ENCODE peak calls at places on chromosomes 4 and X, in five cellular contexts. G is HCT116; T is stomach; Y is CD8-positive, alpha-beta T cell; U is endothelial cell of umbilical vein. K is an unnamed sample.
A peak's percentile ranks its signal among the peaks of the same experiment; 100 is the strongest.

GRCh38 chr4:155666701-155667537 is at the start of gene GUCY1A1:
- DNase-seq in G (no peak), T (peak; percentile 26), Y (peak; percentile 0), U (peak; percentile 61), K (no peak)

GRCh38 chr4:159705334-159705733 is 602.5 kb downstream of the RAPGEF2 start:
- DNase-seq in G (no peak), T (no peak), Y (no peak), U (no peak), K (no peak)

GRCh38 chrX:13716905-13717304 is 17.5 kb downstream of the TRAPPC2 start:
- DNase-seq in G (no peak), T (no peak), Y (no peak), U (no peak), K (no peak)

GRCh38 chr4:182143086-182143821 is 99.9 kb upstream of the TENM3 start:
- DNase-seq in G (no peak), T (no peak), Y (no peak), U (no peak), K (no peak)

GRCh38 chr4:151407466-151408379 is 1.3 kb upstream of the FHIP1A start:
- DNase-seq in G (no peak), T (peak; percentile 58), Y (no peak), U (no peak), K (no peak)

GRCh38 chrX:54481751-54482150 is 14.3 kb downstream of the FGD1 start:
- DNase-seq in G (no peak), T (no peak), Y (no peak), U (no peak), K (no peak)

GRCh38 chr4:148094149-148094548 is 348.1 kb downstream of the NR3C2 start:
- DNase-seq in G (no peak), T (no peak), Y (no peak), U (no peak), K (no peak)

GRCh38 chr4:5827108-5828004 is 65.5 kb downstream of the CRMP1 start:
- DNase-seq in G (no peak), T (no peak), Y (no peak), U (peak; percentile 42), K (no peak)

GRCh38 chr4:11418610-11419009 is 10.1 kb downstream of the HS3ST1 start:
- DNase-seq in G (no peak), T (no peak), Y (no peak), U (peak; percentile 21), K (no peak)

GRCh38 chr4:7867191-7867590 is 72.5 kb downstream of the AFAP1 start:
- DNase-seq in G (no peak), T (no peak), Y (no peak), U (no peak), K (no peak)

GRCh38 chr4:147078875-147079658 is 133.4 kb upstream of the TTC29 start:
- DNase-seq in G (no peak), T (no peak), Y (no peak), U (peak; percentile 53), K (no peak)

GRCh38 chr4:7186516-7187296 is 5.6 kb upstream of the SORCS2 start:
- DNase-seq in G (no peak), T (no peak), Y (no peak), U (no peak), K (no peak)

GRCh38 chr4:102823464-102823863 is 3.9 kb downstream of the UBE2D3 start:
- DNase-seq in G (no peak), T (no peak), Y (no peak), U (no peak), K (no peak)

GRCh38 chr4:102825261-102826071 is 1.9 kb downstream of the UBE2D3 start:
- DNase-seq in G (peak; percentile 53), T (no peak), Y (no peak), U (peak; percentile 70), K (peak; percentile 74)

GRCh38 chr4:102824398-102824797 is 3.0 kb downstream of the UBE2D3 start:
- DNase-seq in G (no peak), T (no peak), Y (no peak), U (no peak), K (no peak)

GRCh38 chr4:102826105-102826889 is 1.1 kb downstream of the UBE2D3 start:
- DNase-seq in G (no peak), T (no peak), Y (no peak), U (no peak), K (no peak)

DNA sequence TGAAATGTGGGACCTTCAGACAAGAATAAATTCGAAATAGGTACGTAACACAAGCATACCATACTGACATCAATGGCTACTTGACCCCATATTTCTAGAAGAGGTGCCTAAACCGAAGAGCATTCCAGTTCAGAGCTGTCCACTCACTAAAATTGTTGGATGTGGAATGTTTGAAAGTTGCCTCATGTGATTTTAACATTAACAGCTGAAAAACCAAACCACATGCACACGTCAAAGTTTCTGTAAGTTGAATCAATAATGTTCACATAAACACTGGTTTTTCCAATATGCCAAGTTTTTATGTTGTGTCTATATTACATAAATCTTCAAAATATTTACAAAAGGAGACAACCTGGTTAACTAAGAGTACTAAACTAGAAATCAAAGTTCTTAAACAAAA is 3.5 kb downstream of the UBE2D3 start:
- DNase-seq in G (no peak), T (no peak), Y (no peak), U (no peak), K (no peak)
- H3K4me3 ChIP-seq in G (no peak overlapping the region), T (peak overlapping the region; percentile 97), Y (peak overlapping the region; percentile 90), U (no peak overlapping the region), K (peak overlapping the region; percentile 90)

GRCh38 chrX:21770631-21771321 is 12.9 kb upstream of the SMPX start:
- DNase-seq in G (peak; percentile 45), T (no peak), Y (no peak), U (no peak), K (peak; percentile 24)
- TF ChIP-seq CTCF in G (no peak), T (no peak), Y (no peak), U (no peak), K (no peak)

GRCh38 chrX:4932790-4933189 is 1219.3 kb upstream of the PRKX start:
- DNase-seq in G (no peak), T (no peak), Y (no peak), U (no peak), K (peak; percentile 87)

GRCh38 chrX:4935387-4935786 is 1221.9 kb upstream of the PRKX start:
- DNase-seq in G (no peak), T (no peak), Y (no peak), U (no peak), K (peak; percentile 43)

GRCh38 chrX:4936315-4936714 is 1222.9 kb upstream of the PRKX start:
- DNase-seq in G (no peak), T (no peak), Y (no peak), U (no peak), K (no peak)

DNA sequence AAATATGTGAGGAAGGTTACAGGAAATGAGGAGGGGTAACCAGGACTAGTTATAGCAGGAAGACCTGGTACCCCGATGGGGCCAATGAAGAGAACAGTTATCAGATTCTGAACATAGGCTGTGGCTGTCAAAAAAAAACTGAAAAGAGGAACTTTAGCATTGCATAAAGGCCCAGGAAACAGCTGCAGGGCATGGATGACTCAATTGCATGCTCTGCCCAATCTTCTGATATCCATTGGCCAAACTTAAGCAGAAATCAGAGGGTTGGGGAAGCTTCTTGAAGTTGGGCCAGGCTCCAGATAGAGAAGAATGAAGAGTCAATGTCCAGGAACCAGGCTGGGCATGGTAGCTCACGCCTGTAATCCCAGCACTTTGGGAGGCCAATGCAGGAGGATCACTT is 1222.4 kb upstream of the PRKX start:
- DNase-seq in G (no peak), T (no peak), Y (no peak), U (no peak), K (peak; percentile 72)
- H3K4me3 ChIP-seq in G (no peak overlapping the region), T (no peak overlapping the region), Y (no peak overlapping the region), U (no peak overlapping the region), K (no peak overlapping the region)

DNA sequence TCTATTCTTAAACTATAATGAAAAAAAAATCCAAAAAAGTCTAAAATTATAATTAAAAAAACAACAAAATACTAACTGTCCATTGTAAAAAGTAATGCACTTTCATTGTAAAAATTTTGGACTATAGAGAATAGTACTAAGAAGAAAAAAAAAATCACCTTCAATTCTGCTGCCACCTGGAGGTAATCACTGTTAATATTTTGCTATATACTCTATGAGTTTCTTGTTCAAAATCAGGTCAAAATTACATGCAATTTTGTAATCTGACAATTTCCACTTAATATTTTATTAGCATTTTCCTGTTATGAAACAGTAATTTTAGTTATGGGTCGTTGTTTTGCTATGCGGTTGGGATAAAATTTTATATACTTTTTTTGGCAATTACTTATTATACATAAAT is 62.0 kb downstream of the HTT start:
- DNase-seq in G (no peak), T (no peak), Y (no peak), U (peak; percentile 41), K (no peak)
- TF ChIP-seq CTCF in G (peak; percentile 27), T (peak; percentile 47), Y (no peak), U (peak; percentile 6), K (no peak)

GRCh38 chrX:117510453-117510852 is 606.2 kb downstream of the KLHL13 start:
- DNase-seq in G (no peak), T (no peak), Y (no peak), U (no peak), K (peak; percentile 10)

GRCh38 chrX:117508021-117508420 is 608.6 kb downstream of the KLHL13 start:
- DNase-seq in G (no peak), T (no peak), Y (no peak), U (no peak), K (no peak)

DNA sequence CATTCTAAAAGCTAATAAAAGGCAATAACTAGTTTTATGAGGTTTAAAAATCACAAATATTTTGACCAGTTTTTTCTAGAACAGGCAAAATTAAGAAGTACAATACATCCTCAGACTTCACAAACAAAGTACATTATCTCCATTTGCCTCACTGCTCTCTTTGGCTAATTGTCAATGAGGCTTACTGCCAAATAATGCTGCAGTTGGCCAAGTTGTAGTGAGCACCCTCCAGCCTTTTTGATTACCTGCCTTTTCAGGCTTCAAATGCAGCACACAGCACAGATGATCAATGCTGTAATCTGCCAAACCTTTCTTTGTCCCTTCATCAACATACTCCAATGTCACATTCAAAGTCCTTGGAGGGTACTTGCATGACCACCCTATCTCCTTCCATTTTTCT is 605.2 kb downstream of the KLHL13 start:
- DNase-seq in G (no peak), T (no peak), Y (no peak), U (no peak), K (no peak)
- H3K4me3 ChIP-seq in G (no peak overlapping the region), T (no peak overlapping the region), Y (no peak overlapping the region), U (no peak overlapping the region), K (no peak overlapping the region)

K was measured in bronchial epithelial cell.